ENCODE peak calls at places on chromosome 21, in seven cellular contexts. H, J, D, F, W, R and O are unnamed samples.
A peak's percentile ranks its signal among the peaks of the same experiment; 100 is the strongest.

GRCh38 chr21:20351138-20351537 is 647.1 kb upstream of the NCAM2 start:
- DNase-seq in H (no peak), J (no peak), D (no peak), F (no peak), W (no peak), R (no peak), O (no peak)

GRCh38 chr21:17467392-17467791 is 45.5 kb upstream of the CXADR start:
- DNase-seq in H (no peak), J (no peak), D (no peak), F (no peak), W (no peak), R (no peak), O (no peak)

GRCh38 chr21:42286416-42286815 is 28.8 kb downstream of the TFF3 start:
- DNase-seq in H (no peak), J (no peak), D (no peak), F (no peak), W (no peak), R (no peak), O (no peak)

GRCh38 chr21:44399151-44399954 is 45.9 kb downstream of the TRPM2 start:
- DNase-seq in H (no peak), J (peak; percentile 75), D (no peak), F (no peak), W (no peak), R (no peak), O (no peak)

GRCh38 chr21:43916691-43917514 is 51.9 kb downstream of the AGPAT3 start:
- DNase-seq in H (no peak), J (no peak), D (peak; percentile 21), F (peak; percentile 70), W (no peak), R (no peak), O (no peak)

GRCh38 chr21:16194851-16195251 is 465.1 kb downstream of the USP25 start:
- DNase-seq in H (peak; percentile 23), J (no peak), D (peak; percentile 17), F (no peak), W (no peak), R (no peak), O (peak; percentile 62)

GRCh38 chr21:44291936-44292811 is 6.5 kb downstream of the AIRE start:
- DNase-seq in H (no peak), J (no peak), D (no peak), F (no peak), W (peak; percentile 31), R (no peak), O (no peak)

GRCh38 chr21:15408089-15408488 is 321.7 kb upstream of the USP25 start:
- DNase-seq in H (no peak), J (no peak), D (no peak), F (no peak), W (no peak), R (no peak), O (no peak)

GRCh38 chr21:42681296-42682206 is 28.1 kb downstream of the PDE9A start:
- DNase-seq in H (no peak), J (no peak), D (no peak), F (peak; percentile 11), W (no peak), R (no peak), O (no peak)

GRCh38 chr21:42532466-42533181 is 19.0 kb downstream of the SLC37A1 start:
- DNase-seq in H (no peak), J (peak; percentile 89), D (peak; percentile 12), F (no peak), W (no peak), R (peak; percentile 54), O (no peak)

GRCh38 chr21:19557488-19557887 is 1153.9 kb upstream of the TMPRSS15 start:
- DNase-seq in H (no peak), J (no peak), D (no peak), F (no peak), W (no peak), R (no peak), O (no peak)

GRCh38 chr21:21003701-21004100 is 5.5 kb downstream of the NCAM2 start:
- DNase-seq in H (peak; percentile 5), J (no peak), D (peak; percentile 37), F (no peak), W (no peak), R (no peak), O (peak; percentile 64)

GRCh38 chr21:42357307-42357706 is 6.5 kb upstream of the TFF2 start:
- DNase-seq in H (peak; percentile 13), J (no peak), D (no peak), F (no peak), W (no peak), R (no peak), O (no peak)

GRCh38 chr21:42925114-42925907 is at the start of gene ERVH48-1:
- DNase-seq in H (no peak), J (no peak), D (peak; percentile 11), F (no peak), W (no peak), R (no peak), O (no peak)

GRCh38 chr21:41845310-41846032 is 33.7 kb downstream of the PRDM15 start:
- DNase-seq in H (no peak), J (no peak), D (peak; percentile 16), F (no peak), W (no peak), R (no peak), O (peak; percentile 30)

GRCh38 chr21:46568562-46568961 is 36.3 kb downstream of the S100B start:
- DNase-seq in H (no peak), J (no peak), D (no peak), F (no peak), W (no peak), R (no peak), O (no peak)

GRCh38 chr21:14766241-14766640 is 220.1 kb upstream of the SAMSN1 start:
- DNase-seq in H (no peak), J (no peak), D (no peak), F (no peak), W (no peak), R (no peak), O (no peak)

GRCh38 chr21:42684109-42684916 is 30.9 kb downstream of the PDE9A start:
- DNase-seq in H (peak; percentile 7), J (no peak), D (no peak), F (peak; percentile 56), W (no peak), R (no peak), O (no peak)

GRCh38 chr21:29382029-29382654 is 83.4 kb downstream of the BACH1 start:
- DNase-seq in H (peak; percentile 81), J (no peak), D (peak; percentile 75), F (no peak), W (peak; percentile 8), R (no peak), O (peak; percentile 37)

GRCh38 chr21:16061194-16061593 is 331.4 kb downstream of the USP25 start:
- DNase-seq in H (no peak), J (peak; percentile 68), D (no peak), F (no peak), W (no peak), R (no peak), O (no peak)

GRCh38 chr21:41950941-41951408 is 2.8 kb downstream of the C2CD2 start:
- DNase-seq in H (no peak), J (no peak), D (no peak), F (no peak), W (no peak), R (no peak), O (no peak)

GRCh38 chr21:42737969-42738590 is 84.7 kb downstream of the PDE9A start:
- DNase-seq in H (no peak), J (no peak), D (no peak), F (peak; percentile 27), W (no peak), R (peak; percentile 43), O (peak; percentile 18)

GRCh38 chr21:41877901-41878830 is 978 bp downstream of the PRDM15 start:
- DNase-seq in H (peak; percentile 39), J (no peak), D (peak; percentile 75), F (peak; percentile 24), W (no peak), R (no peak), O (peak; percentile 72)

DNA sequence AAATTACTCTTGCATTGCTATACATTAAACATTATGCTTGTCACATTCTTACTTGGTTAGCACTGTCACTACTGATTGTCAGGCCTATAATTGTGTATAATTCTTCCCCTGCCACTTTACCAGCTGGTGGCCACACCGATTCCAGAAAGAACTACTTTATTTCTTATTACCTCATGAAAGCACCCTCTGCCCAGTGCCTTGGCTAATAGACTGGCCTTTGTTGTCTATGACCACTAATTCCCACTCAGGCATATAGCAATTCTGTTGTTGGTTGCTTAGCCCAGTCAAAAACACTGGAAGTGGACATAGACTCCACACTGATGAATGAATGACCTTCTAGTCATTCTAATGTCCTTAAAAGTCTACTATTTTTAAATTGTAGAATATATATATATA is 35.6 kb downstream of the MRPL39 start:
- DNase-seq in H (no peak), J (no peak), D (no peak), F (no peak), W (no peak), R (no peak), O (no peak)
- H3K4me3 ChIP-seq in H (no peak overlapping the region), J (no peak overlapping the region), D (no peak overlapping the region), F (no peak overlapping the region), W (no peak overlapping the region), R (no peak overlapping the region), O (no peak overlapping the region)

GRCh38 chr21:25872271-25872670 is 137.5 kb downstream of the GABPA start:
- DNase-seq in H (no peak), J (no peak), D (no peak), F (no peak), W (no peak), R (no peak), O (no peak)
- TF ChIP-seq CTCF in H (no peak), J (no peak), D (no peak), F (no peak), W (no peak), R (no peak), O (no peak)

GRCh38 chr21:26961704-26962103 is 5.2 kb downstream of the ADAMTS5 start:
- DNase-seq in H (no peak), J (no peak), D (no peak), F (no peak), W (no peak), R (no peak), O (no peak)
- H3K4me3 ChIP-seq in H (no peak overlapping the region), J (no peak overlapping the region), D (no peak overlapping the region), F (no peak overlapping the region), W (no peak overlapping the region), R (no peak overlapping the region), O (no peak overlapping the region)

GRCh38 chr21:39103689-39104088 is 79.6 kb downstream of the PSMG1 start:
- DNase-seq in H (no peak), J (peak; percentile 66), D (peak; percentile 67), F (no peak), W (no peak), R (no peak), O (peak; percentile 74)
- TF ChIP-seq CTCF in H (no peak), J (no peak), D (no peak), F (no peak), W (no peak), R (no peak), O (no peak)

DNA sequence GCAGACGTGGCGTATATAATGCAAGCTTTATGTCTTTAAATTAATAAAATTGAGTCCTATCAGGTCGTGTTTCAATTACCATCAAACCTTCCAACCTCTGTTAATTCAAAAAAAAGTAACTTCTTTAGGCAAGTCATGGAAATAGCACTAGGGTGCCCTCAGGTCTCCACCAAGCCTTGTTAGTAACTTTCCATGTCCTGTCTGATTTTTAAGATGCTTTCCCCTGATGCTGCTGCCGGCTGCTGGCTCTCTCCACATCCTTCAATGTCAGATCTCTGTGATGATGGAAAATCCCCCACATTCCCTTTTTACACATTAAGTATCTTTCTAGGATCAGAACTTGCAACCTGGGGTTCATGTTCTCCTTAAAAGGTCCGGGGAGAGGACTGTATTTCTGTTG is 3.0 kb downstream of the ERG start:
- DNase-seq in H (no peak), J (no peak), D (no peak), F (no peak), W (no peak), R (no peak), O (no peak)
- H3K4me3 ChIP-seq in H (no peak overlapping the region), J (no peak overlapping the region), D (no peak overlapping the region), F (no peak overlapping the region), W (no peak overlapping the region), R (peak overlapping the region; percentile 35), O (no peak overlapping the region)

GRCh38 chr21:36976882-36977651 is 10.6 kb upstream of the HLCS start:
- DNase-seq in H (peak; percentile 66), J (no peak), D (peak; percentile 75), F (peak; percentile 28), W (peak; percentile 23), R (peak; percentile 29), O (peak; percentile 87)
- TF ChIP-seq CTCF in H (peak; percentile 44), J (no peak), D (peak; percentile 89), F (peak; percentile 46), W (peak; percentile 83), R (peak; percentile 44), O (peak; percentile 75)